ENCODE peak calls at places on chromosomes 2 and 18, in six cellular contexts. F, O, U, M, R and V are unnamed samples.

GRCh38 chr18:71831039-71831438 is 713.1 kb downstream of the CBLN2 start:
- DNase-seq in F (no peak), O (no peak), U (peak), M (peak), R (no peak), V (no peak)

GRCh38 chr2:72136349-72136748 is 11.3 kb downstream of the CYP26B1 start:
- DNase-seq in F (no peak), O (no peak), U (no peak), M (no peak), R (no peak), V (no peak)

GRCh38 chr2:47346669-47347068 is 56.3 kb upstream of the MSH2 start:
- DNase-seq in F (no peak), O (no peak), U (no peak), M (no peak), R (no peak), V (no peak)

GRCh38 chr18:50093366-50093765 is 101.6 kb downstream of the MYO5B start:
- DNase-seq in F (no peak), O (no peak), U (no peak), M (no peak), R (no peak), V (no peak)

GRCh38 chr18:5582054-5582453 is 38.3 kb upstream of the EPB41L3 start:
- DNase-seq in F (peak), O (no peak), U (peak), M (peak), R (peak), V (no peak)

GRCh38 chr2:31193066-31193396 is 24.3 kb downstream of the CAPN14 start:
- DNase-seq in F (no peak), O (no peak), U (no peak), M (no peak), R (no peak), V (no peak)

GRCh38 chr18:68489018-68489792 is 225.7 kb downstream of the TMX3 start:
- DNase-seq in F (no peak), O (no peak), U (no peak), M (no peak), R (no peak), V (peak)

GRCh38 chr2:241070361-241070760 is 31.7 kb downstream of the MTERF4 start:
- DNase-seq in F (no peak), O (no peak), U (no peak), M (no peak), R (no peak), V (no peak)

GRCh38 chr2:200471324-200471848 is 38.5 kb downstream of the KCTD18 start:
- DNase-seq in F (no peak), O (peak), U (no peak), M (no peak), R (peak), V (no peak)

GRCh38 chr2:215705771-215706261 is 269.9 kb upstream of the FN1 start:
- DNase-seq in F (no peak), O (no peak), U (peak), M (no peak), R (peak), V (no peak)

GRCh38 chr2:149692837-149693518 is 105.4 kb upstream of the MMADHC start:
- DNase-seq in F (peak), O (no peak), U (peak), M (no peak), R (no peak), V (peak)

GRCh38 chr2:20438334-20439192 is 8.3 kb upstream of the RHOB start:
- DNase-seq in F (peak), O (no peak), U (peak), M (no peak), R (peak), V (peak)

GRCh38 chr2:99404039-99404799 is 67.0 kb downstream of the EIF5B start:
- DNase-seq in F (no peak), O (no peak), U (no peak), M (no peak), R (no peak), V (no peak)

GRCh38 chr2:54581326-54582039 is 125.4 kb downstream of the SPTBN1 start:
- DNase-seq in F (no peak), O (peak), U (no peak), M (no peak), R (no peak), V (no peak)

GRCh38 chr2:164881524-164881923 is 39.9 kb upstream of the COBLL1 start:
- DNase-seq in F (no peak), O (no peak), U (no peak), M (no peak), R (no peak), V (no peak)

GRCh38 chr2:232348936-232349335 is 29.6 kb upstream of the ALPP start:
- DNase-seq in F (no peak), O (no peak), U (no peak), M (no peak), R (no peak), V (no peak)

GRCh38 chr2:192051533-192051932 is 143.2 kb downstream of the TMEFF2 start:
- DNase-seq in F (no peak), O (no peak), U (no peak), M (no peak), R (no peak), V (no peak)

GRCh38 chr2:2739231-2739795 is 408.2 kb upstream of the MYT1L start:
- DNase-seq in F (no peak), O (no peak), U (no peak), M (no peak), R (no peak), V (no peak)

GRCh38 chr18:13500227-13500865 is 226.0 kb downstream of the FAM210A start:
- DNase-seq in F (peak), O (no peak), U (peak), M (no peak), R (peak), V (peak)

GRCh38 chr2:167196461-167197252 is 308.4 kb downstream of the XIRP2 start:
- DNase-seq in F (peak), O (no peak), U (peak), M (peak), R (peak), V (no peak)

GRCh38 chr18:3284501-3284900 is 22.6 kb downstream of the MYL12B start:
- DNase-seq in F (no peak), O (no peak), U (no peak), M (no peak), R (no peak), V (no peak)

GRCh38 chr2:129779783-129780182 is 199.7 kb upstream of the RAB6C start:
- DNase-seq in F (no peak), O (no peak), U (no peak), M (no peak), R (no peak), V (no peak)

GRCh38 chr2:215450188-215451011 is 14.5 kb upstream of the FN1 start:
- DNase-seq in F (no peak), O (no peak), U (no peak), M (no peak), R (no peak), V (no peak)

GRCh38 chr2:207282916-207283315 is 117.2 kb upstream of the KLF7 start:
- DNase-seq in F (no peak), O (no peak), U (no peak), M (no peak), R (peak), V (no peak)

GRCh38 chr2:183542593-183542992 is 418.4 kb downstream of the NUP35 start:
- DNase-seq in F (no peak), O (no peak), U (no peak), M (no peak), R (no peak), V (no peak)

GRCh38 chr2:239934571-239935171 is 90.5 kb downstream of the NDUFA10 start:
- DNase-seq in F (peak), O (no peak), U (peak), M (no peak), R (peak), V (peak)

GRCh38 chr18:22882084-22882483 is 51.0 kb upstream of the RBBP8 start:
- DNase-seq in F (no peak), O (no peak), U (no peak), M (no peak), R (no peak), V (no peak)

GRCh38 chr2:149826471-149827125 is 239.0 kb upstream of the MMADHC start:
- DNase-seq in F (no peak), O (no peak), U (peak), M (no peak), R (peak), V (peak)

GRCh38 chr2:175605989-175606841 is 395.9 kb downstream of the LNPK start:
- DNase-seq in F (no peak), O (no peak), U (no peak), M (no peak), R (no peak), V (peak)

GRCh38 chr18:8702668-8703067 is 2.7 kb upstream of the MTCL1 start:
- DNase-seq in F (no peak), O (no peak), U (no peak), M (no peak), R (no peak), V (no peak)

GRCh38 chr2:112147382-112147781 is 9.2 kb downstream of the FBLN7 start:
- DNase-seq in F (no peak), O (no peak), U (no peak), M (no peak), R (peak), V (no peak)

GRCh38 chr2:86016581-86016980 is 89.1 kb downstream of the POLR1A start:
- DNase-seq in F (no peak), O (no peak), U (no peak), M (no peak), R (no peak), V (no peak)
- H3K4me3 ChIP-seq in F (no peak), O (no peak), U (no peak), M (no peak), R (no peak), V (no peak)

GRCh38 chr2:203379156-203379555 is 51.0 kb downstream of the ABI2 start:
- DNase-seq in F (no peak), O (no peak), U (no peak), M (no peak), R (no peak), V (no peak)

DNA sequence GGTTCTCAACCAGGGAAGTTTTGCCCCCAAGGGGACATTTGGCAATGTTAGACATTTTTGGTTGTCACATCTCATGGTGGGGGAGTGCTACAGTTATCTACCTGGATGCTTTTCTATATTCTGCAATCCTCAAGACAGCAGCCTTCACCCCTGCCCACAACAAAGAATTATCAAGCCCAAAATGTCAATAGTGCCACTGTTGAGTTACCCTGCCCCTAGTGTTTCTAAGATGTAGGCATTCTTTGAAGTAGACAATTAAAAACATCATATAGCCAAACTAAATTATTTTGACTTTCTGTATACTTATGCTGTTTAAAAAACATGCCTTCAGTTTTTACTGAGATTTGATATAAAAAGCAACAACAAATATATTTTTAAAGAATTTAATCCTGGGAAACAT is 48.0 kb downstream of the ABI2 start:
- DNase-seq in F (no peak), O (no peak), U (no peak), M (no peak), R (no peak), V (no peak)
- TF ChIP-seq CTCF in F (no peak), O (no peak), U (no peak), M (no peak), R (no peak), V (no peak)

GRCh38 chr2:178782236-178782635 is 25.0 kb downstream of the TTN start:
- DNase-seq in F (no peak), O (no peak), U (no peak), M (no peak), R (no peak), V (no peak)

GRCh38 chr2:178775975-178776374 is 31.2 kb downstream of the TTN start:
- DNase-seq in F (no peak), O (no peak), U (no peak), M (no peak), R (no peak), V (no peak)

GRCh38 chr2:178777577-178777976 is 29.6 kb downstream of the TTN start:
- DNase-seq in F (no peak), O (no peak), U (no peak), M (no peak), R (no peak), V (no peak)

GRCh38 chr2:178776725-178777124 is 30.5 kb downstream of the TTN start:
- DNase-seq in F (no peak), O (no peak), U (no peak), M (no peak), R (no peak), V (no peak)
- H3K4me3 ChIP-seq in F (no peak), O (no peak), U (no peak), M (no peak), R (no peak), V (no peak)

GRCh38 chr18:74478316-74478715 is 17.8 kb upstream of the CNDP2 start:
- DNase-seq in F (no peak), O (no peak), U (no peak), M (no peak), R (no peak), V (no peak)

GRCh38 chr18:74478876-74479275 is 17.3 kb upstream of the CNDP2 start:
- DNase-seq in F (no peak), O (no peak), U (no peak), M (no peak), R (no peak), V (peak)

GRCh38 chr18:74477771-74478170 is 18.4 kb upstream of the CNDP2 start:
- DNase-seq in F (no peak), O (no peak), U (no peak), M (no peak), R (no peak), V (no peak)

GRCh38 chr18:74473976-74474375 is 16.9 kb upstream of the DIPK1C start:
- DNase-seq in F (no peak), O (no peak), U (no peak), M (no peak), R (no peak), V (no peak)

GRCh38 chr18:74476154-74476553 is 19.0 kb upstream of the DIPK1C start:
- DNase-seq in F (peak), O (no peak), U (peak), M (no peak), R (peak), V (peak)
- TF ChIP-seq CTCF in F (peak), O (peak), U (peak), M (peak), R (peak), V (peak)

DNA sequence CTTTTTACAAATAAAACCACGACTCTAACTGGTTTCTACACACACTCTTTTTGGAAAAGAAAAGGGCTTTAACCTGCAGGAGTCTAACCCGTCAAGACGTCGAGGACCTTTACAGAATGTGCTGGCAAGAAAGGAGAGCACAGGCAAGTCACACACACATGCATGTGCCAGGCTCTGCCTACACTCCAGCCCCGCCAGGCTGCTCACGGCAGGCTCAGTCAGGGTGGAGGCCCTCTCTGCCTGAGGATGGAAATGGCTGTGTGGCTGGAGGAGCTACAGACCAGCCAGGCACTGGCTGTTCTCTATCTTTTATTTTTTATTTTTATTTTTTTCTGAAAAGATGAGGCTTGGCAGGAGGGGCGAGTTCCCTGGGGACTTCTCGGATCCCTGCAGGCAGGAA is 10.2 kb downstream of the SIX3 start:
- DNase-seq in F (no peak), O (no peak), U (no peak), M (no peak), R (no peak), V (no peak)
- H3K4me3 ChIP-seq in F (peak), O (no peak), U (no peak), M (peak), R (peak), V (peak)

DNA sequence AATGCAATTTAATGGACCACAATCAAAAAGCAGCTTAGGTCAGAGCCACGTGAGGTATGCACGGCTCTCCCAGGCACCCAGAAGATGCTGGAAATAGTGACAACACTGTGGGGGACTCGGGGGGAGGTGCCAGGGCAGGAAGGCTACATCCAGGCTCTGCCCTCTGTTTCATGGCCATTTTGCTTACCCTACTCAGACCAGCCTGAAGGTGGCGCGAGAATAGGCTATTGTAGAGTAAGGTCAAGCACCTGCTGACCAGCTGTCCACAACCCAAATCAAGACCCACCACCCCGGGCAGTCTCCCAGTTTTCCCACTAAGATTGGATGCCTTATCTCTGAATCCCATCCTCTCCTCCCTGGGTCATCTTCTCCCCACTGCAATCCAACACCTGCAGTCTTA is 115.7 kb downstream of the VIT start:
- DNase-seq in F (no peak), O (no peak), U (no peak), M (no peak), R (no peak), V (no peak)
- TF ChIP-seq CTCF in F (peak), O (peak), U (peak), M (peak), R (peak), V (peak)